ENCODE peak calls at places on chromosomes 3 and 15, in seven cellular contexts. Q is NCI-H226; W is foreskin fibroblast; G is HCT116; A is activated CD4-positive, alpha-beta T cell treated with anti-CD3 and anti-CD28 coated beads, Interleukin-2, amount 50 U/mL, for 1 hour; E is uterus; Y is right cardiac atrium. L is an unnamed sample.

GRCh38 chr3:13414040-13414729 is 5.9 kb downstream of the NUP210 start:
- DNase-seq in E (no peak), A (peak; percentile 59), G (no peak), W (no peak), Y (peak; percentile 79), Q (peak; percentile 23), L (peak; percentile 12)

GRCh38 chr15:73981761-73982222 is 10.3 kb downstream of the STOML1 start:
- DNase-seq in Q (peak; percentile 59), W (no peak), Y (no peak), A (no peak), G (no peak), E (no peak), L (no peak)

GRCh38 chr3:45716790-45717336 is 27.7 kb downstream of the SACM1L start:
- DNase-seq in W (no peak), A (no peak), G (no peak), Y (no peak), E (no peak), Q (no peak), L (no peak)

GRCh38 chr3:64157150-64158035 is 67.9 kb downstream of the PRICKLE2 start:
- DNase-seq in Q (no peak), A (no peak), Y (no peak), G (no peak), W (no peak), E (no peak), L (peak; percentile 21)

GRCh38 chr3:35737934-35738706 is 98.8 kb downstream of the ARPP21 start:
- DNase-seq in W (no peak), Y (no peak), A (no peak), Q (no peak), E (no peak), G (no peak), L (no peak)

GRCh38 chr15:65101891-65102708 is 12.9 kb downstream of the UBAP1L start:
- DNase-seq in Q (no peak), E (no peak), Y (no peak), A (no peak), W (no peak), G (no peak), L (no peak)

GRCh38 chr15:75195766-75196241 is 5.9 kb upstream of the C15orf39 start:
- DNase-seq in E (no peak), A (no peak), W (no peak), G (no peak), Y (peak; percentile 79), Q (no peak), L (peak; percentile 63)

GRCh38 chr3:31941230-31941632 is 39.8 kb downstream of the OSBPL10 start:
- DNase-seq in Y (no peak), E (no peak), Q (no peak), A (no peak), W (no peak), G (no peak), L (no peak)

GRCh38 chr3:176046717-176047116 is 1150.6 kb downstream of the TBL1XR1 start:
- DNase-seq in Y (no peak), W (no peak), E (no peak), G (no peak), A (no peak), Q (no peak), L (no peak)

GRCh38 chr3:198017100-198017499 is 57.1 kb downstream of the LMLN start:
- DNase-seq in Y (no peak), E (no peak), Q (no peak), A (no peak), W (no peak), G (no peak), L (no peak)

GRCh38 chr3:152355744-152356665 is 87.3 kb downstream of the MBNL1 start:
- DNase-seq in G (no peak), A (no peak), Y (no peak), W (peak; percentile 25), Q (no peak), E (no peak), L (no peak)

GRCh38 chr3:166582231-166582630 is 745.0 kb upstream of the BCHE start:
- DNase-seq in W (no peak), E (no peak), Q (peak; percentile 3), G (no peak), Y (no peak), A (no peak), L (no peak)

GRCh38 chr3:38616111-38616510 is 33.4 kb downstream of the SCN5A start:
- DNase-seq in E (no peak), A (no peak), Y (peak; percentile 70), Q (no peak), W (no peak), G (no peak), L (no peak)

GRCh38 chr3:194086251-194087075 is 49.5 kb upstream of the HES1 start:
- DNase-seq in E (no peak), W (no peak), Q (no peak), Y (no peak), A (no peak), G (no peak), L (no peak)

GRCh38 chr3:153445817-153446216 is 283.8 kb downstream of the RAP2B start:
- DNase-seq in Q (no peak), W (no peak), A (no peak), Y (no peak), E (no peak), G (no peak), L (no peak)

GRCh38 chr15:74964794-74965193 is 8.2 kb upstream of the RPP25 start:
- DNase-seq in W (peak; percentile 41), E (no peak), Y (no peak), G (no peak), A (no peak), Q (no peak), L (no peak)

GRCh38 chr3:183764854-183765731 is 60.3 kb downstream of the MAP6D1 start:
- DNase-seq in G (no peak), W (peak; percentile 42), A (no peak), E (no peak), Y (no peak), Q (peak; percentile 89), L (peak; percentile 56)

GRCh38 chr15:81015595-81016252 is 15.0 kb downstream of the TLNRD1 start:
- DNase-seq in Q (no peak), W (no peak), E (no peak), Y (no peak), G (no peak), A (no peak), L (peak; percentile 39)

GRCh38 chr3:138186803-138187295 is 252 bp upstream of the ARMC8 start:
- DNase-seq in A (peak; percentile 87), Q (peak; percentile 75), Y (peak; percentile 96), G (no peak), W (peak; percentile 96), E (peak; percentile 89), L (peak; percentile 93)

GRCh38 chr3:111338059-111338698 is 203.8 kb upstream of the CD96 start:
- DNase-seq in E (no peak), A (peak; percentile 24), Y (no peak), W (peak; percentile 90), G (peak; percentile 66), Q (peak; percentile 76), L (peak; percentile 78)

GRCh38 chr3:124059580-124059979 is 67.7 kb upstream of the ROPN1 start:
- DNase-seq in Q (no peak), Y (no peak), A (no peak), W (peak; percentile 5), E (no peak), G (no peak), L (no peak)

GRCh38 chr15:30906366-30906765 is 2.7 kb downstream of the FAN1 start:
- DNase-seq in E (no peak), Y (no peak), W (no peak), Q (no peak), G (no peak), A (no peak), L (peak; percentile 67)

GRCh38 chr15:69082041-69082502 is 67.6 kb downstream of the NOX5 start:
- DNase-seq in E (peak; percentile 29), Y (peak; percentile 48), Q (no peak), W (peak; percentile 70), G (no peak), A (no peak), L (no peak)

GRCh38 chr15:60320365-60320764 is 77.4 kb downstream of the ANXA2 start:
- DNase-seq in E (no peak), W (no peak), G (no peak), Q (no peak), Y (no peak), A (no peak), L (no peak)

GRCh38 chr15:64111679-64112050 is 15.9 kb downstream of the SNX1 start:
- DNase-seq in G (no peak), E (no peak), W (no peak), Q (no peak), Y (no peak), A (no peak), L (no peak)

GRCh38 chr3:177816667-177817208 is 619.5 kb upstream of the TBL1XR1 start:
- DNase-seq in Y (no peak), Q (peak; percentile 72), G (peak; percentile 44), W (peak; percentile 80), A (no peak), E (no peak), L (peak; percentile 62)

GRCh38 chr3:142935963-142936362 is 27.5 kb downstream of the PAQR9 start:
- DNase-seq in Y (no peak), A (no peak), E (no peak), Q (no peak), G (no peak), W (no peak), L (no peak)

GRCh38 chr15:76235186-76235826 is 76.0 kb downstream of the ETFA start:
- DNase-seq in Y (no peak), A (no peak), G (peak; percentile 19), E (no peak), W (peak; percentile 53), Q (peak; percentile 20), L (no peak)

GRCh38 chr3:122066331-122067213 is 11.4 kb downstream of the CD86 start:
- DNase-seq in Y (no peak), E (no peak), G (no peak), Q (no peak), A (no peak), W (no peak), L (no peak)

GRCh38 chr3:71652786-71653419 is 69.4 kb upstream of the FOXP1 start:
- DNase-seq in E (peak; percentile 27), G (peak; percentile 4), A (no peak), Q (peak; percentile 34), W (peak; percentile 76), Y (peak; percentile 57), L (peak; percentile 61)

GRCh38 chr3:188439080-188439479 is 285.1 kb downstream of the LPP start:
- DNase-seq in Y (no peak), G (no peak), E (no peak), W (no peak), A (no peak), Q (no peak), L (no peak)

GRCh38 chr3:27366062-27366591 is 3.1 kb downstream of the NEK10 start:
- DNase-seq in W (no peak), E (no peak), G (no peak), Y (no peak), A (no peak), Q (no peak), L (no peak)